ENCODE peak calls at places on chromosomes 11 and 22, in nine cellular contexts. J, P, B, T, V, Q, L, E and C are unnamed samples.

GRCh38 chr11:30478923-30479322 is 107.2 kb downstream of the MPPED2 start:
- DNase-seq in J (no peak), P (no peak), B (no peak), T (no peak), V (no peak), Q (no peak), L (no peak), E (no peak), C (no peak)

GRCh38 chr11:15905334-15905733 is 451.0 kb downstream of the SOX6 start:
- DNase-seq in J (no peak), P (no peak), B (no peak), T (no peak), V (no peak), Q (no peak), L (no peak), E (no peak), C (no peak)

GRCh38 chr22:27844256-27844655 is 42.7 kb upstream of the MN1 start:
- DNase-seq in J (no peak), P (no peak), B (no peak), T (no peak), V (no peak), Q (no peak), L (no peak), E (no peak), C (no peak)

GRCh38 chr11:6402061-6402470 is 11.8 kb downstream of the SMPD1 start:
- DNase-seq in J (no peak), P (no peak), B (peak), T (no peak), V (no peak), Q (no peak), L (no peak), E (peak), C (no peak)

GRCh38 chr11:70180906-70181305 is 22.2 kb upstream of the FADD start:
- DNase-seq in J (no peak), P (no peak), B (no peak), T (no peak), V (no peak), Q (no peak), L (no peak), E (no peak), C (no peak)

GRCh38 chr11:63619967-63620366 is 5.7 kb upstream of the PLAAT3 start:
- DNase-seq in J (no peak), P (no peak), B (no peak), T (no peak), V (no peak), Q (no peak), L (no peak), E (no peak), C (peak)

GRCh38 chr11:120605469-120605868 is 93.9 kb downstream of the GRIK4 start:
- DNase-seq in J (no peak), P (no peak), B (no peak), T (no peak), V (no peak), Q (no peak), L (no peak), E (no peak), C (no peak)

GRCh38 chr11:10680956-10681487 is 12.5 kb downstream of the IRAG1 start:
- DNase-seq in J (no peak), P (no peak), B (no peak), T (no peak), V (no peak), Q (no peak), L (no peak), E (no peak), C (no peak)

GRCh38 chr22:46491936-46492335 is 45.5 kb downstream of the CELSR1 start:
- DNase-seq in J (peak), P (no peak), B (no peak), T (no peak), V (no peak), Q (no peak), L (no peak), E (no peak), C (no peak)

GRCh38 chr11:103851166-103851651 is 185.2 kb upstream of the DDI1 start:
- DNase-seq in J (peak), P (peak), B (no peak), T (no peak), V (peak), Q (peak), L (peak), E (no peak), C (no peak)

GRCh38 chr22:26462971-26463661 is 20.5 kb downstream of the HPS4 start:
- DNase-seq in J (no peak), P (no peak), B (no peak), T (no peak), V (peak), Q (peak), L (no peak), E (no peak), C (no peak)

GRCh38 chr22:35842954-35843353 is 125.3 kb downstream of the APOL5 start:
- DNase-seq in J (peak), P (no peak), B (peak), T (peak), V (peak), Q (peak), L (peak), E (no peak), C (peak)

GRCh38 chr22:30763815-30764686 is 69.4 kb downstream of the OSBP2 start:
- DNase-seq in J (peak), P (peak), B (peak), T (peak), V (peak), Q (peak), L (peak), E (peak), C (peak)

GRCh38 chr11:88357323-88358039 is 19.9 kb upstream of the CTSC start:
- DNase-seq in J (peak), P (no peak), B (no peak), T (no peak), V (peak), Q (peak), L (peak), E (no peak), C (no peak)

GRCh38 chr22:19631899-19632670 is 82.2 kb upstream of the SEPTIN5 start:
- DNase-seq in J (peak), P (no peak), B (peak), T (peak), V (peak), Q (peak), L (peak), E (peak), C (peak)

GRCh38 chr11:125923012-125923579 is 18.8 kb downstream of the DDX25 start:
- DNase-seq in J (peak), P (peak), B (peak), T (peak), V (peak), Q (peak), L (peak), E (peak), C (peak)

DNA sequence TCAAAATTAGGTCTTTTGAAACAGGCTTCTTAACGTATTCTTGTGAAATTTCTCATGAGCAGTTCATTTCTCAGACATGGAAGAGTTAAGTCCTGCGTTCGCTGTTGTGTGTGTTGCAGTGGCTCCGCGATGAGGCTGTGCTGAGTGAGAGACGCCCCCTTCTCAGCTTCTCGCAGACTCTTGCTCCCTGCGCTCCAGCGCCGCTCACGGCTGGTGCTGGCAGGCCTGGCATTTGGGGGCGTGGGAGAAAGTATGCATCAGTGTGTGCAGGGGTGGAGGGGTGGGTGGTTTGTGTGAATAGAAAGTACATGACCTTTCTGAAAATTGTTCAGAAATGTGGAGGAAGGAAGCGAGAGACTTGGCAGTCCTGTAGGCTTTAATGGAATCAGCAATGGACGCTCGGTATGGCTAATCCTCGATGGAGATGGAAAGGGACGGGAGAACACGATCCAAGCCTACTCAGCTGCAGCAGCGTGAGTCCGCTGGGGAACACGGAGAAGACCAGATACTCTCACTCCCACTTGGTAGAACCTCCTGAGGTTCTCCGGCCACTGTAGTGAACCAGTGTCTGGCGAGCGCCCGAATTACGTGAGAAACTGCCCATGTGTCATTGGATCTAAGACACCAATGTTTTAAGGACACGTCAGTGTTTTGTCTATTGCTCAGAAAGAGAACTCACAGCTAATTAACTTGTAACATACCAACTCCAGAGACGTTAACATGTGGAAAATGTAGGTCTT is 5.9 kb downstream of the TAB1 start:
- DNase-seq in J (peak), P (no peak), B (no peak), T (no peak), V (peak), Q (peak), L (peak), E (no peak), C (no peak)
- H3K4me3 ChIP-seq in J (peak), P (no peak), B (no peak), T (no peak), V (peak), Q (peak), L (peak), E (no peak), C (no peak)

GRCh38 chr22:50189184-50189848 is 3.6 kb downstream of the TRABD start:
- DNase-seq in J (no peak), P (peak), B (peak), T (no peak), V (no peak), Q (no peak), L (no peak), E (no peak), C (no peak)

GRCh38 chr22:50190182-50190951 is 4.7 kb downstream of the TRABD start:
- DNase-seq in J (peak), P (peak), B (peak), T (peak), V (peak), Q (peak), L (peak), E (peak), C (no peak)

GRCh38 chr22:50191041-50191740 is 5.5 kb downstream of the TRABD start:
- DNase-seq in J (no peak), P (no peak), B (peak), T (no peak), V (no peak), Q (no peak), L (no peak), E (peak), C (no peak)

GRCh38 chr22:50188356-50188755 is 2.6 kb downstream of the TRABD start:
- DNase-seq in J (no peak), P (no peak), B (no peak), T (no peak), V (no peak), Q (no peak), L (no peak), E (no peak), C (peak)

GRCh38 chr22:50189849-50190181 is 4.1 kb downstream of the TRABD start:
- DNase-seq in J (peak), P (no peak), B (peak), T (no peak), V (no peak), Q (no peak), L (no peak), E (no peak), C (no peak)
- H3K4me3 ChIP-seq in J (peak), P (no peak), B (peak), T (peak), V (no peak), Q (no peak), L (no peak), E (peak), C (no peak)

GRCh38 chr22:39150848-39151215 is 1.6 kb downstream of the CBX7 start:
- DNase-seq in J (no peak), P (no peak), B (no peak), T (no peak), V (no peak), Q (no peak), L (no peak), E (no peak), C (no peak)
- H3K4me3 ChIP-seq in J (no peak), P (no peak), B (no peak), T (no peak), V (no peak), Q (no peak), L (no peak), E (no peak), C (no peak)

DNA sequence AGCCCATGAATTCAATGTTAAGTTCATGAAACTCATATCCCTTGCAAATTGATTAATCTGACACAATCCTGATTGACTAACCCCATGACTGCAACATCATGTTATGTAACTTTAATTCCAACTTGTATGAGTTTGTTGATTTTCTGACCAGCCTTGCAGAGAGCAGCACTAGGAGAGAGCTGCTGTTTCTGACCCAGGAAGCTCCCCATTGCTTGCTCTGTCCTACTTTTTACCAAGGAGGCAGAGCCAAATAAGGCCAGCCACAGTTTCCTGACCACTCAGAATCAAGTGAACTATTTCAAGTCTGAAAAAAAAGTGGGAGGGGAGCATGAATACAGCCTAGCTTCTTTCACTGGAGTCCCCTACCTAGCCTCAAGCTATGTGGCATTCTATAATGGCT is 13.2 kb downstream of the MPZL3 start:
- DNase-seq in J (no peak), P (no peak), B (no peak), T (peak), V (no peak), Q (no peak), L (peak), E (no peak), C (no peak)
- H3K4me3 ChIP-seq in J (no peak), P (no peak), B (no peak), T (no peak), V (no peak), Q (no peak), L (no peak), E (no peak), C (no peak)

GRCh38 chr22:22168941-22169867 is 75.4 kb upstream of the VPREB1 start:
- DNase-seq in J (no peak), P (no peak), B (no peak), T (no peak), V (no peak), Q (no peak), L (no peak), E (no peak), C (no peak)
- H3K4me3 ChIP-seq in J (no peak), P (no peak), B (peak), T (no peak), V (no peak), Q (no peak), L (no peak), E (no peak), C (no peak)